ENCODE peak calls at places on chromosome 4, in six cellular contexts. J is lung; S is tibial nerve; U is kidney; D is sigmoid colon; C is CD8-positive, alpha-beta T cell. B is an unnamed sample.
A peak's percentile ranks its signal among the peaks of the same experiment; 100 is the strongest.

GRCh38 chr4:65502151-65502691 is 168.1 kb downstream of the EPHA5 start:
- DNase-seq in J (no peak), S (no peak), U (no peak), C (no peak), D (no peak), B (no peak)

GRCh38 chr4:46994007-46994405 is 625 bp upstream of the GABRA4 start:
- DNase-seq in U (no peak), D (no peak), J (no peak), S (no peak), C (no peak), B (no peak)

GRCh38 chr4:23819041-23819511 is 70.8 kb downstream of the PPARGC1A start:
- DNase-seq in C (no peak), S (no peak), U (no peak), D (no peak), J (peak; percentile 38), B (no peak)

GRCh38 chr4:54498661-54499111 is 159.1 kb upstream of the KIT start:
- DNase-seq in U (no peak), D (no peak), J (no peak), S (no peak), C (no peak), B (no peak)

GRCh38 chr4:134382478-134383227 is 181.1 kb upstream of the PABPC4L start:
- DNase-seq in D (no peak), U (no peak), C (no peak), J (no peak), S (no peak), B (no peak)

GRCh38 chr4:125198916-125199315 is 115.8 kb upstream of the FAT4 start:
- DNase-seq in S (no peak), D (no peak), U (no peak), C (no peak), J (no peak), B (no peak)

GRCh38 chr4:102514298-102514964 is 13.3 kb downstream of the NFKB1 start:
- DNase-seq in U (no peak), D (no peak), S (no peak), J (no peak), C (no peak), B (no peak)

GRCh38 chr4:41120297-41121217 is 93.8 kb downstream of the APBB2 start:
- DNase-seq in J (peak; percentile 52), D (peak; percentile 92), S (peak; percentile 43), U (peak; percentile 79), C (no peak), B (peak; percentile 40)

GRCh38 chr4:27357283-27357682 is 496.6 kb downstream of the STIM2 start:
- DNase-seq in C (no peak), J (no peak), U (no peak), S (no peak), D (no peak), B (no peak)

GRCh38 chr4:87961993-87962791 is 13.3 kb upstream of the SPP1 start:
- DNase-seq in D (no peak), C (no peak), S (no peak), J (no peak), U (no peak), B (no peak)

GRCh38 chr4:71262161-71262560 is 76.7 kb upstream of the SLC4A4 start:
- DNase-seq in J (no peak), C (no peak), S (no peak), D (no peak), U (no peak), B (no peak)

GRCh38 chr4:75179510-75179909 is 246.6 kb downstream of the PARM1 start:
- DNase-seq in C (no peak), D (no peak), S (no peak), U (no peak), J (no peak), B (no peak)

GRCh38 chr4:74904509-74904908 is 28.4 kb upstream of the PARM1 start:
- DNase-seq in J (no peak), S (no peak), U (no peak), C (no peak), D (no peak), B (no peak)

GRCh38 chr4:145720656-145721055 is 40.7 kb downstream of the C4orf51 start:
- DNase-seq in D (no peak), U (no peak), C (no peak), J (no peak), S (no peak), B (no peak)

GRCh38 chr4:185792384-185793146 is 19.4 kb downstream of the SORBS2 start:
- DNase-seq in D (no peak), S (no peak), J (no peak), U (no peak), C (no peak), B (no peak)

GRCh38 chr4:20839957-20840356 is 139.7 kb downstream of the PACRGL start:
- DNase-seq in S (no peak), J (no peak), U (no peak), C (no peak), D (no peak), B (no peak)

GRCh38 chr4:39048291-39048690 is 13.7 kb upstream of the KLHL5 start:
- DNase-seq in J (no peak), S (no peak), D (no peak), U (no peak), C (no peak), B (no peak)

GRCh38 chr4:173485164-173485563 is 44.9 kb downstream of the HAND2 start:
- DNase-seq in J (no peak), S (no peak), C (no peak), D (no peak), U (no peak), B (no peak)

GRCh38 chr4:24278693-24279092 is 305.7 kb downstream of the DHX15 start:
- DNase-seq in C (no peak), U (no peak), S (no peak), J (no peak), D (no peak), B (no peak)

GRCh38 chr4:140568507-140569306 is at the start of gene UCP1:
- DNase-seq in D (no peak), S (no peak), C (no peak), J (no peak), U (peak; percentile 72), B (peak; percentile 41)

GRCh38 chr4:1985287-1985686 is 23.5 kb downstream of the NELFA start:
- DNase-seq in J (no peak), C (no peak), U (peak; percentile 69), S (no peak), D (no peak), B (no peak)

GRCh38 chr4:70759627-70760026 is 37.9 kb downstream of the RUFY3 start:
- DNase-seq in U (no peak), S (no peak), J (no peak), D (no peak), C (no peak), B (no peak)

GRCh38 chr4:110527156-110527555 is 51.2 kb downstream of the ENPEP start:
- DNase-seq in C (no peak), D (no peak), U (no peak), J (no peak), S (no peak), B (no peak)

GRCh38 chr4:87697272-87697671 is 47.2 kb downstream of the DMP1 start:
- DNase-seq in U (no peak), C (no peak), S (no peak), J (no peak), D (no peak), B (no peak)

GRCh38 chr4:151031831-151032605 is 16.9 kb upstream of the LRBA start:
- DNase-seq in J (no peak), U (no peak), S (no peak), C (no peak), D (no peak), B (no peak)

GRCh38 chr4:83340692-83341343 is 6.2 kb upstream of the HPSE start:
- DNase-seq in J (no peak), S (no peak), U (no peak), D (no peak), C (peak; percentile 24), B (no peak)

GRCh38 chr4:55125087-55125721 is at the start of gene KDR:
- DNase-seq in S (no peak), D (no peak), C (no peak), J (peak; percentile 32), U (peak; percentile 83), B (peak; percentile 5)

GRCh38 chr4:122259849-122260248 is 107.7 kb downstream of the BLTP1 start:
- DNase-seq in D (no peak), J (no peak), U (no peak), C (no peak), S (no peak), B (no peak)

GRCh38 chr4:103719320-103720204 is at the start of gene TACR3:
- DNase-seq in C (no peak), J (no peak), D (peak; percentile 56), S (no peak), U (peak; percentile 67), B (no peak)

GRCh38 chr4:182918791-182919302 is 1.7 kb upstream of the DCTD start:
- DNase-seq in C (no peak), U (no peak), S (no peak), J (no peak), D (no peak), B (no peak)

GRCh38 chr4:158238574-158238973 is 28.3 kb downstream of the TMEM144 start:
- DNase-seq in C (no peak), S (no peak), U (no peak), J (no peak), D (no peak), B (no peak)

GRCh38 chr4:143713556-143714289 is 13.2 kb upstream of the FREM3 start:
- DNase-seq in D (no peak), S (no peak), J (no peak), U (no peak), C (no peak), B (no peak)
- H3K9me3 ChIP-seq in D (no peaks in the 10 kb centered on the region), S (no peaks in the 10 kb centered on the region), J (no peaks in the 10 kb centered on the region), U (no peaks in the 10 kb centered on the region), C (no peaks in the 10 kb centered on the region), B (no peaks in the 10 kb centered on the region)

GRCh38 chr4:89469930-89470375 is 162.4 kb upstream of the GPRIN3 start:
- DNase-seq in S (no peak), U (no peak), J (no peak), C (no peak), D (no peak), B (no peak)

GRCh38 chr4:89468632-89469031 is 161.0 kb upstream of the GPRIN3 start:
- DNase-seq in U (no peak), J (no peak), D (no peak), S (no peak), C (no peak), B (no peak)

GRCh38 chr4:89469512-89469911 is 161.9 kb upstream of the GPRIN3 start:
- DNase-seq in D (no peak), J (no peak), S (no peak), C (no peak), U (no peak), B (no peak)
- H3K4me3 ChIP-seq in D (no peak overlapping the region), J (no peak overlapping the region), S (no peak overlapping the region), C (no peak overlapping the region), U (no peak overlapping the region), B (no peak overlapping the region)

GRCh38 chr4:453267-453666 is 45.7 kb downstream of the ZNF721 start:
- DNase-seq in J (no peak), U (no peak), D (no peak), C (no peak), S (no peak), B (no peak)
- H3K9me3 ChIP-seq in J (peaks cover 46% of the 10 kb centered on the region), U (peaks cover 82% of the 10 kb centered on the region), D (peaks cover 74% of the 10 kb centered on the region), C (peaks cover 70% of the 10 kb centered on the region), S (peaks cover 99% of the 10 kb centered on the region), B (peaks cover 3% of the 10 kb centered on the region)

DNA sequence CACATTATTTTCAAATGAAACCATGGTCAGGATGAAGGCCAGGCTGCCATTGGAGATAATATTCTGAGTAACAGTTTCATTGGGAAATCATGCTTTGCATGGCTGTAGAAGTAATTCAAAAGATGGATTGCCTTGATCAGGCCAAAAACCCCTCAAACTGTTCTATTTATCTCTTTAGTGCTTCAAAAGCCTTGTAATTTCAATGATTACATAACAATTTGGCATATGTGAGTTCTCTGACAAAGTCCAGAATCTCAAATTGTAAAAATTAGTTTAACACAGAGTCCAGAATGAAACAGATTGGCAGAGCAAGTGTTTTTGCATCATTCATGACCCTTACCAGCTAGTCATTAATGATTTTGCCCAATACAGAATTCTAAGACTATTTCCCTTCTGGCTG is 347.2 kb downstream of the SPRY1 start:
- DNase-seq in J (no peak), U (no peak), D (no peak), S (no peak), C (no peak), B (no peak)
- H3K4me3 ChIP-seq in J (no peak overlapping the region), U (no peak overlapping the region), D (no peak overlapping the region), S (no peak overlapping the region), C (no peak overlapping the region), B (no peak overlapping the region)

B was measured in body of pancreas.